ENCODE peak calls at places on chromosomes 6 and 20, in ten cellular contexts. H is A549, E is H54, R is Peyer's patch, Y is heart left ventricle, Q is stomach, N is body of pancreas, U is testis, F is IMR-90, M is adrenal gland. G is an unnamed sample.
A peak's percentile ranks its signal among the peaks of the same experiment; 100 is the strongest.

GRCh38 chr6:139129284-139129683 is 5.6 kb upstream of the HECA start:
- DNase-seq in M (no peak), R (no peak), N (no peak), H (no peak), F (peak; percentile 39), Y (no peak), U (no peak), Q (no peak), E (no peak), G (no peak)

GRCh38 chr6:148144917-148145521 is 197.6 kb upstream of the SASH1 start:
- DNase-seq in Y (peak; percentile 70), H (peak; percentile 12), U (peak; percentile 91), F (peak; percentile 73), R (peak; percentile 80), M (peak; percentile 84), Q (peak; percentile 73), E (peak; percentile 29), N (peak; percentile 79), G (no peak)

GRCh38 chr6:33095681-33096080 is 19.9 kb downstream of the HLA-DPB1 start:
- DNase-seq in R (no peak), Q (no peak), F (peak; percentile 5), Y (no peak), M (no peak), H (no peak), U (no peak), E (no peak), N (no peak), G (no peak)

GRCh38 chr6:41963371-41963770 is 21.8 kb upstream of the CCND3 start:
- DNase-seq in H (no peak), N (no peak), F (no peak), E (no peak), M (no peak), Q (peak; percentile 9), R (peak; percentile 19), U (no peak), Y (no peak), G (no peak)

GRCh38 chr6:132190815-132191175 is 210.5 kb downstream of the MOXD1 start:
- DNase-seq in H (no peak), F (peak; percentile 65), R (no peak), N (no peak), U (no peak), Q (no peak), M (no peak), E (no peak), Y (no peak), G (no peak)

GRCh38 chr6:166112580-166112979 is 55.1 kb downstream of the TBXT start:
- DNase-seq in R (no peak), H (peak; percentile 86), Y (no peak), M (no peak), N (no peak), F (peak; percentile 53), E (peak; percentile 51), Q (no peak), U (no peak), G (no peak)

GRCh38 chr20:19783966-19784401 is 25.9 kb downstream of the RIN2 start:
- DNase-seq in H (no peak), R (no peak), E (no peak), M (peak; percentile 77), N (peak; percentile 35), F (peak; percentile 82), U (peak; percentile 28), Q (peak; percentile 36), Y (peak; percentile 42), G (no peak)

GRCh38 chr6:9745476-9745875 is 669.4 kb downstream of the TFAP2A start:
- DNase-seq in F (peak; percentile 7), N (no peak), E (no peak), R (no peak), Q (no peak), U (no peak), M (no peak), Y (no peak), H (no peak), G (no peak)

GRCh38 chr6:109580519-109580918 is 97.5 kb upstream of the ZBTB24 start:
- DNase-seq in E (peak; percentile 7), Y (no peak), Q (no peak), M (no peak), N (no peak), H (no peak), R (no peak), F (peak; percentile 20), U (no peak), G (no peak)

GRCh38 chr6:68575765-68576439 is 59.2 kb upstream of the ADGRB3 start:
- DNase-seq in E (no peak), M (peak; percentile 2), Y (no peak), H (no peak), R (no peak), N (peak; percentile 62), Q (no peak), U (peak; percentile 54), F (no peak), G (no peak)

GRCh38 chr6:100461273-100461919 is 3.3 kb downstream of the SIM1 start:
- DNase-seq in M (no peak), N (peak; percentile 42), R (no peak), E (peak; percentile 69), H (peak; percentile 71), Y (no peak), U (no peak), F (no peak), Q (no peak), G (no peak)

GRCh38 chr6:113564401-113565161 is 292.6 kb upstream of the MARCKS start:
- DNase-seq in M (peak; percentile 56), N (peak; percentile 87), Y (peak; percentile 89), U (peak; percentile 68), E (no peak), R (peak; percentile 74), Q (peak; percentile 28), F (peak; percentile 92), H (no peak), G (no peak)

GRCh38 chr6:138129190-138129589 is 22.0 kb upstream of the PERP start:
- DNase-seq in F (no peak), H (no peak), N (peak; percentile 43), M (no peak), R (no peak), U (no peak), Q (no peak), Y (no peak), E (no peak), G (no peak)

GRCh38 chr6:156557269-156557885 is 219.8 kb upstream of the ARID1B start:
- DNase-seq in M (peak; percentile 39), H (no peak), F (peak; percentile 28), E (peak; percentile 50), N (peak; percentile 78), R (no peak), U (peak; percentile 33), Y (no peak), Q (peak; percentile 62), G (no peak)

GRCh38 chr20:38153401-38153800 is 11.7 kb downstream of the TGM2 start:
- DNase-seq in F (no peak), U (no peak), R (no peak), E (no peak), Y (no peak), N (no peak), M (no peak), Q (no peak), H (no peak), G (no peak)
- TF ChIP-seq POLR2A in F (no peak), U (no peak), R (no peak), E (no peak), Y (no peak), N (no peak), M (no peak), Q (no peak), H (no peak), G (no peak)

GRCh38 chr6:36198986-36199385 is 2.4 kb downstream of the BRPF3 start:
- DNase-seq in R (no peak), F (no peak), U (no peak), Y (no peak), M (no peak), H (no peak), N (no peak), Q (no peak), E (no peak), G (no peak)

GRCh38 chr6:36195471-36196048 is 984 bp upstream of the BRPF3 start:
- DNase-seq in Q (no peak), U (no peak), E (no peak), F (no peak), Y (no peak), M (no peak), R (no peak), N (no peak), H (no peak), G (no peak)

GRCh38 chr6:36196049-36196879 is at the start of gene BRPF3:
- DNase-seq in E (peak; percentile 74), H (peak; percentile 53), N (peak; percentile 85), Q (peak; percentile 81), U (peak; percentile 75), F (peak; percentile 67), M (peak; percentile 86), R (peak; percentile 88), Y (peak; percentile 87), G (no peak)

GRCh38 chr6:36197739-36198221 is 1.2 kb downstream of the BRPF3 start:
- DNase-seq in N (peak; percentile 17), M (peak; percentile 42), Y (no peak), U (no peak), E (no peak), H (no peak), R (no peak), F (no peak), Q (no peak), G (no peak)

DNA sequence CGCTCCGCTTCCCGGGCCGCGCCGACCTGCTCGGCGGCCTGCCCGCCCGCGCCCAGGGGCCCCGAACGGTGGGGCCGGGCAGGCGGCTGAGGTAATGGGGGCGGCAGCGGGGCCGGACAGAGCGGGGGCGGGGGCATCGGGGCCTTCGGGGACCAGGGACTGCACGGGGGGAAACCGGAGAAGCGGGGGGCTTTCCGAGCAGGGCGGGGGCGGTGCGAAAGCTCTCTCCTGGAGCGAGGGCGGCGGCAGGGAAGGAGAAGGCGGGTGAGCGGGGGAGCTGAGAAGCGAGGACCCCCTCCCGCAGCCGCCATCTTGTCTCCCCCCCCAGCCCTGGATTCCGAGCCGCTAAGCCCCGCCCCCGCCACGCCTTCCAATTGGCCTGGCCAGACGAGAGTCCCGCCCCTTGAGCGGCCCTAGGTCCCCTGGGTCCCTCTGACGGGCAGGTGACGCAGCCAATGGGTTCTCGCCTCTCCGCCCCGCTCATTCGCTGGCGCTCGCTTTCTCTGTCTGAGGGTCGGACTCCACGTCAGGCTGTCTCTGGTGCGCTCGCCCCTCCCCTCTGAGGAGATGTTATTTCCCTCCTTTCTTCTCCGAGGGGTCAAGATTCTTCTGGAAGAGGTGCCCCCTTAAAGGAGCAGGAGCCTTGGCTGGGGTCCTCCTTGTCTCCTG is 470 bp downstream of the BRPF3 start:
- DNase-seq in Y (peak; percentile 100), R (peak; percentile 100), U (peak; percentile 100), M (peak; percentile 100), F (peak; percentile 96), Q (peak; percentile 100), E (peak; percentile 99), N (peak; percentile 100), H (peak; percentile 92), G (peak; percentile 88)
- TF ChIP-seq POLR2A in Y (peak; percentile 41), R (peak; percentile 75), U (no peak), M (peak; percentile 2), F (peak; percentile 57), Q (no peak), E (peak; percentile 28), N (peak; percentile 76), H (peak; percentile 31), G (peak; percentile 79)

GRCh38 chr20:62302341-62303048 is at the start of gene ADRM1:
- DNase-seq in H (peak; percentile 95), N (peak; percentile 96), E (peak; percentile 98), U (peak; percentile 96), R (peak; percentile 97), F (peak; percentile 94), Y (peak; percentile 97), M (peak; percentile 96), Q (peak; percentile 97), G (peak; percentile 76)
- TF ChIP-seq POLR2A in H (peak; percentile 43), N (peak; percentile 45), E (peak; percentile 84), U (no peak), R (peak; percentile 71), F (peak; percentile 74), Y (peak; percentile 38), M (peak; percentile 9), Q (no peak), G (peak; percentile 91)

GRCh38 chr20:44689809-44690208 is 25.4 kb upstream of the CCN5 start:
- DNase-seq in R (no peak), N (no peak), U (no peak), H (no peak), E (no peak), Y (no peak), Q (no peak), F (no peak), M (no peak), G (no peak)
- TF ChIP-seq POLR2A in R (no peak), N (no peak), U (no peak), H (no peak), E (no peak), Y (no peak), Q (no peak), F (no peak), M (no peak), G (no peak)